ENCODE peak calls at places on chromosome 5, in four cellular contexts. One of them, this sample, is unnamed.

GRCh38 chr5:127492854-127493738 is 24.3 kb upstream of the PRRC1 start:
- DNase-seq in AG08395: peak; percentile 44
- DNase-seq in NCI-H82: peak; percentile 73
- DNase-seq in mesendoderm: peak; percentile 49
- DNase-seq in this sample: peak; percentile 27

GRCh38 chr5:113340537-113340936 is 94.3 kb downstream of the TSSK1B start:
- DNase-seq in AG08395: no peak
- DNase-seq in NCI-H82: peak; percentile 39
- DNase-seq in mesendoderm: peak; percentile 54
- DNase-seq in this sample: no peak

GRCh38 chr5:116315531-116315930 is 230.7 kb downstream of the COMMD10 start:
- DNase-seq in AG08395: no peak
- DNase-seq in NCI-H82: no peak
- DNase-seq in mesendoderm: no peak
- DNase-seq in this sample: no peak

GRCh38 chr5:111694183-111694582 is 62.8 kb downstream of the NREP start:
- DNase-seq in AG08395: peak; percentile 75
- DNase-seq in NCI-H82: no peak
- DNase-seq in mesendoderm: no peak
- DNase-seq in this sample: peak; percentile 94

GRCh38 chr5:180673371-180674252 is 24.2 kb upstream of the FLT4 start:
- DNase-seq in AG08395: no peak
- DNase-seq in NCI-H82: no peak
- DNase-seq in mesendoderm: peak; percentile 44
- DNase-seq in this sample: no peak

GRCh38 chr5:68264024-68264956 is 48.7 kb downstream of the PIK3R1 start:
- DNase-seq in AG08395: no peak
- DNase-seq in NCI-H82: peak; percentile 33
- DNase-seq in mesendoderm: no peak
- DNase-seq in this sample: peak; percentile 32

GRCh38 chr5:63131618-63132285 is 553.1 kb downstream of the LRRC70 start:
- DNase-seq in AG08395: no peak
- DNase-seq in NCI-H82: no peak
- DNase-seq in mesendoderm: peak; percentile 48
- DNase-seq in this sample: no peak

GRCh38 chr5:135094339-135095051 is 60.5 kb upstream of the PITX1 start:
- DNase-seq in AG08395: no peak
- DNase-seq in NCI-H82: no peak
- DNase-seq in mesendoderm: no peak
- DNase-seq in this sample: no peak

GRCh38 chr5:110031402-110032140 is 341.8 kb downstream of the MAN2A1 start:
- DNase-seq in AG08395: no peak
- DNase-seq in NCI-H82: peak; percentile 55
- DNase-seq in mesendoderm: no peak
- DNase-seq in this sample: no peak

GRCh38 chr5:42843675-42844292 is 32.1 kb upstream of the SELENOP start:
- DNase-seq in AG08395: no peak
- DNase-seq in NCI-H82: no peak
- DNase-seq in mesendoderm: no peak
- DNase-seq in this sample: no peak